ENCODE peak calls at places on chromosomes 1 and 21, in nine cellular contexts. T is GM23338, V is heart left ventricle, X is PC-9, W is IMR-90, D is PC-3, U is AG04450, K is left lung, M is neural progenitor cell. B is an unnamed sample. For H3K27me3, the result is how much of the 10 kb centered on the place peaks cover.

GRCh38 chr1:57024855-57025254 is 59.0 kb upstream of the C8B start:
- DNase-seq in T (no peak), V (no peak), X (no peak), W (no peak), D (no peak), U (no peak), K (peak), M (peak), B (no peak)

GRCh38 chr1:24558902-24559791 is 3.3 kb downstream of the NCMAP start:
- DNase-seq in T (peak), V (peak), X (peak), W (peak), D (peak), U (peak), K (no peak), M (peak), B (no peak)

GRCh38 chr1:20134995-20135394 is 4.1 kb upstream of the PLA2G2F start:
- DNase-seq in T (no peak), V (no peak), X (no peak), W (no peak), D (no peak), U (no peak), K (no peak), M (no peak), B (no peak)

GRCh38 chr1:151546006-151546925 is 6.2 kb downstream of the TUFT1 start:
- DNase-seq in T (no peak), V (no peak), X (peak), W (no peak), D (no peak), U (no peak), K (no peak), M (no peak), B (no peak)

GRCh38 chr1:3573499-3573898 is 37.8 kb downstream of the MEGF6 start:
- DNase-seq in T (no peak), V (no peak), X (no peak), W (no peak), D (no peak), U (no peak), K (no peak), M (no peak), B (no peak)

GRCh38 chr1:179169616-179170467 is 59.6 kb downstream of the ABL2 start:
- DNase-seq in T (no peak), V (no peak), X (peak), W (peak), D (peak), U (no peak), K (no peak), M (no peak), B (no peak)

GRCh38 chr1:4084053-4084431 is 184.0 kb upstream of the C1orf174 start:
- DNase-seq in T (no peak), V (no peak), X (no peak), W (no peak), D (no peak), U (no peak), K (no peak), M (no peak), B (no peak)

GRCh38 chr1:196148367-196148970 is 459.8 kb downstream of the KCNT2 start:
- DNase-seq in T (peak), V (no peak), X (no peak), W (peak), D (peak), U (peak), K (no peak), M (peak), B (no peak)

GRCh38 chr21:32367158-32367557 is 25.7 kb downstream of the URB1 start:
- DNase-seq in T (no peak), V (no peak), X (no peak), W (no peak), D (no peak), U (no peak), K (no peak), M (no peak), B (no peak)

GRCh38 chr1:14057640-14058039 is 357.7 kb downstream of the PRDM2 start:
- DNase-seq in T (no peak), V (no peak), X (no peak), W (no peak), D (no peak), U (no peak), K (no peak), M (no peak), B (no peak)

GRCh38 chr1:64483711-64484454 is 14.0 kb downstream of the CACHD1 start:
- DNase-seq in T (peak), V (no peak), X (no peak), W (no peak), D (no peak), U (no peak), K (no peak), M (no peak), B (no peak)

GRCh38 chr1:17795836-17796645 is 40.9 kb downstream of the ACTL8 start:
- DNase-seq in T (no peak), V (no peak), X (no peak), W (no peak), D (no peak), U (no peak), K (no peak), M (no peak), B (no peak)

GRCh38 chr1:242146640-242147039 is 147.7 kb upstream of the MAP1LC3C start:
- DNase-seq in T (peak), V (no peak), X (no peak), W (no peak), D (peak), U (no peak), K (no peak), M (no peak), B (no peak)
- H3K27ac ChIP-seq in T (peak), V (no peak), X (no peak), W (no peak), D (no peak), U (no peak), K (peak), M (peak), B (no peak)

DNA sequence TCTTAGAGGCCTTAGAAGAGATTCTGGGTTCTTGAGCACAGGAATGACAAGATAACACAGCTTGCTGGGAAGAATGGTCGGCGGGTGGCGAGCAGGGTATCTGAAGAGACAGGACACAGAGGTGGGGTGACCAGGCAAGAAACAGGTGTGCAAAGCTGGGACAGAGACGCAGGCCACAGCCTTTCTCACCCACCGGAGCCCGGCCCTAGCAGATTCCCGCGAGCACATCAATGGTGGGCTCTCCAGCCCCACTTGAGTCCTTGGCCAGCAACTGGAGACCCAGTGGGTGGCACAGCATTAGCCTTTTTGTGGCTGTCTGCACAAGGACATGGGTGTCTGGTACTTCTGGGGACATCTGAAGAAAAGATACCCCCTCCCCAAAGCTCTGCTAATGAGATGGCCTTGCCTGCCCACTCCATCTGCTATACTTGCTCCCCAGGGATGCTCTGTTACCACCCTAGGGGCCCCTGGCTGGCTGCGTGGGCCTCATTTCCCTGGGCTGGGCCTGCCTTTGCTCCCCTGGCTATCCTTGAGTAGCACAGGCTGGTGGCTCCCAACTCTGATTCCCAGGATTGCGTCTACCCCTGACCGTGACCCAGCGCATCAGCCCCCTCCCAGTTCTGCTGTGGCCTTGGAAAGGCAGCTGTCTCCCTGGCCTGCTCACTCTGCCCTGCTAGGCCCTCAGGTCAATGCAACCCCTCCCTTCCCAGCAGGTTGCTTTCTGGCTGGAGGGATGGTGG is 127.2 kb upstream of the ADAR start:
- DNase-seq in T (no peak), V (no peak), X (no peak), W (no peak), D (no peak), U (no peak), K (no peak), M (no peak), B (no peak)
- H3K27me3 ChIP-seq in T (under half), V (under half), X (under half), W (under half), D (under half), U (under half), K (under half), M (under half), B (under half)

DNA sequence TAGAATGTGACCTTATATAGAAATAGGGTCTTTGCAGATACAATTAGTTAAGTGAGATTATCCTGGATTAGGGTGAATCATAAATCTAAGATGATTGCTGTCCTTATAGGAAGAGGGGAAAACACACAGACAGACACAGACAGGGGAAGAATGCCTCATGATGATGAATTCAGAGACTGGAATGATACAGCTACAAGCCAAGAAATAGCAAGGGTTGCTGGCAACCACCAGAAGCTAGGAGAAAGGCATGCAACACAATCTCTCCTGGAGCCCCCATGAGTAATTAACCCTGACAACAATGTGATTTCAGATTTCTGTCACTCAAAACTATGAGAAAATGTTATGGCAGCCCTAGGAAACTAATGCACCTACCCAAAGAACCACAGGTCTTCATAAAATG is 19.1 kb upstream of the PPIH start:
- DNase-seq in T (no peak), V (no peak), X (no peak), W (peak), D (no peak), U (no peak), K (no peak), M (no peak), B (no peak)
- TF ChIP-seq CTCF in T (no peak), V (no peak), X (no peak), W (no peak), D (no peak), U (no peak), K (no peak), M (no peak), B (no peak)

DNA sequence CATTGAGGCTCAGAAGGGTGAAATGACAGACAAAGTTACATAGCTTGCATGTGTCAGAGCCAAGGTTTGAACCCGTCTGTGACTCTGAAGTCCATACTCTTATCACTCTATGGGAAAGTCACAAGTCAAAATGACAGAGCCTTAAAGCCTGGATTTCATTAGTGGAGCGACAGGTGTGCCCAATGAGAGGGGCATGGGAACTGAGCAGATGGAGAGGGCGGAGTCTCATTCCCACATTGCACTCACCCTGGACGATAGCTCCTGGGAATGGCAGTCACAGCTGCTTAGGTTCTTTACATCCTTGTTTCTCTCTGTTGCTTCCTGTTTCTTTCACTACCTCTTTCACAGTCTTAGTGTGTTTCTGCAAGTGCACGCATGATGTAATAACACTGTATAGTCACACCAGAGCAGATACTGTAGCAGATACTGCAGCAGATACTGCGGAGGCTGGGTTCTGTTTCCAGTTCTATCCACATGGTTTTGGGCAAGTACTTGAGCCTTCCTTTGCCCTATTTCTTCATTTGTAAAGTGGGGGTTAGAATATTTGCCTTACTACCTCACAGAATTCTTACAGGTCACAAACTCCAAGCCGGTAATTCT is 127.2 kb downstream of the ZSCAN20 start:
- DNase-seq in T (no peak), V (no peak), X (no peak), W (no peak), D (no peak), U (no peak), K (no peak), M (no peak), B (no peak)
- H3K27ac ChIP-seq in T (no peak), V (no peak), X (no peak), W (no peak), D (no peak), U (no peak), K (no peak), M (no peak), B (no peak)

GRCh38 chr1:245654460-245655050 is 499.8 kb downstream of the KIF26B start:
- DNase-seq in T (peak), V (no peak), X (no peak), W (no peak), D (no peak), U (no peak), K (no peak), M (no peak), B (no peak)

GRCh38 chr1:245656189-245656717 is 501.5 kb downstream of the KIF26B start:
- DNase-seq in T (no peak), V (no peak), X (no peak), W (no peak), D (no peak), U (no peak), K (no peak), M (no peak), B (no peak)

GRCh38 chr1:245648749-245649517 is 494.1 kb downstream of the KIF26B start:
- DNase-seq in T (peak), V (no peak), X (no peak), W (no peak), D (no peak), U (no peak), K (no peak), M (peak), B (no peak)

GRCh38 chr1:245650441-245650840 is 495.7 kb downstream of the KIF26B start:
- DNase-seq in T (no peak), V (no peak), X (no peak), W (no peak), D (no peak), U (no peak), K (no peak), M (no peak), B (no peak)

GRCh38 chr1:245652660-245653427 is 498.1 kb downstream of the KIF26B start:
- DNase-seq in T (no peak), V (no peak), X (no peak), W (no peak), D (no peak), U (no peak), K (no peak), M (no peak), B (no peak)
- H3K27me3 ChIP-seq in T (under half), V (under half), X (half or more), W (under half), D (half or more), U (under half), K (under half), M (under half), B (under half)

GRCh38 chr1:30776097-30777059 is 18.8 kb upstream of the LAPTM5 start:
- DNase-seq in T (no peak), V (no peak), X (no peak), W (no peak), D (no peak), U (no peak), K (no peak), M (no peak), B (no peak)

GRCh38 chr1:30778156-30778978 is 20.8 kb upstream of the LAPTM5 start:
- DNase-seq in T (no peak), V (no peak), X (peak), W (peak), D (peak), U (no peak), K (no peak), M (no peak), B (no peak)

GRCh38 chr1:30777060-30777905 is 19.7 kb upstream of the LAPTM5 start:
- DNase-seq in T (no peak), V (no peak), X (no peak), W (no peak), D (no peak), U (no peak), K (no peak), M (no peak), B (no peak)

GRCh38 chr1:30778979-30779293 is 21.4 kb upstream of the LAPTM5 start:
- DNase-seq in T (no peak), V (no peak), X (no peak), W (no peak), D (no peak), U (no peak), K (no peak), M (no peak), B (no peak)

GRCh38 chr1:30777906-30778155 is 20.3 kb upstream of the LAPTM5 start:
- DNase-seq in T (no peak), V (no peak), X (no peak), W (no peak), D (no peak), U (no peak), K (no peak), M (no peak), B (no peak)
- TF ChIP-seq CTCF in T (no peak), V (no peak), X (no peak), W (peak), D (peak), U (peak), K (no peak), M (peak), B (no peak)

B was measured in CD4-positive, alpha-beta T cell.